ENCODE peak calls at places on chromosomes 4 and X, in ten cellular contexts. I, F, G, N, D, C, X, J, H and R are unnamed samples.

GRCh38 chr4:66564901-66565648 is 894.8 kb upstream of the EPHA5 start:
- DNase-seq in F (peak; percentile 65), J (peak; percentile 67), I (no peak), C (no peak), X (peak; percentile 98), D (no peak), G (no peak), N (no peak), H (peak; percentile 84), R (peak; percentile 99)

GRCh38 chr4:152010680-152011079 is 249.9 kb upstream of the GATB start:
- DNase-seq in N (no peak), D (no peak), H (no peak), I (no peak), X (no peak), C (no peak), J (no peak), G (no peak), F (no peak), R (no peak)

GRCh38 chrX:152896450-152896849 is 1.4 kb upstream of the ZNF185 start:
- DNase-seq in F (no peak), X (no peak), J (no peak), I (no peak), D (peak; percentile 30), G (no peak), C (no peak), H (peak; percentile 32), N (no peak), R (no peak)

GRCh38 chr4:158299459-158300007 is 89.2 kb downstream of the TMEM144 start:
- DNase-seq in C (no peak), D (no peak), H (no peak), I (no peak), G (no peak), X (no peak), F (no peak), J (no peak), N (no peak), R (no peak)

GRCh38 chrX:139869796-139870195 is 63.1 kb downstream of the ATP11C start:
- DNase-seq in N (no peak), D (no peak), J (no peak), C (no peak), G (no peak), H (no peak), I (no peak), F (no peak), X (no peak), R (no peak)

GRCh38 chr4:124633285-124633941 is 79.1 kb downstream of the ANKRD50 start:
- DNase-seq in J (no peak), H (no peak), N (no peak), I (no peak), X (no peak), C (no peak), F (no peak), G (no peak), D (no peak), R (no peak)

GRCh38 chr4:8906991-8907595 is 35.5 kb upstream of the HMX1 start:
- DNase-seq in D (no peak), F (no peak), J (no peak), H (no peak), X (no peak), G (no peak), N (no peak), I (no peak), C (no peak), R (no peak)

GRCh38 chrX:1071351-1071750 is 141.1 kb downstream of the CRLF2 start:
- DNase-seq in F (no peak), J (no peak), I (no peak), N (no peak), H (no peak), D (no peak), G (no peak), X (no peak), C (no peak), R (no peak)

GRCh38 chrX:7925867-7926472 is 1.2 kb downstream of the PNPLA4 start:
- DNase-seq in N (peak; percentile 94), I (peak; percentile 29), C (peak; percentile 28), F (peak; percentile 59), G (peak; percentile 69), H (peak; percentile 13), D (peak; percentile 57), J (peak; percentile 71), X (peak; percentile 0), R (peak; percentile 43)

GRCh38 chr4:7341486-7342222 is 93.1 kb downstream of the PSAPL1 start:
- DNase-seq in G (no peak), D (peak; percentile 48), F (peak; percentile 74), J (no peak), N (no peak), C (peak; percentile 6), I (no peak), H (peak; percentile 77), X (no peak), R (no peak)

GRCh38 chr4:176789955-176790354 is 2.8 kb downstream of the VEGFC start:
- DNase-seq in I (no peak), G (no peak), J (peak; percentile 89), F (peak; percentile 88), N (peak; percentile 51), H (peak; percentile 66), C (no peak), D (peak; percentile 62), X (peak; percentile 94), R (peak; percentile 93)

GRCh38 chr4:182185491-182185890 is 57.7 kb upstream of the TENM3 start:
- DNase-seq in J (peak; percentile 80), N (no peak), G (no peak), I (no peak), X (no peak), C (no peak), F (peak; percentile 23), H (no peak), D (no peak), R (no peak)

GRCh38 chr4:8904666-8905065 is 33.0 kb upstream of the HMX1 start:
- DNase-seq in F (no peak), N (no peak), X (no peak), D (no peak), H (no peak), C (no peak), G (no peak), I (no peak), J (no peak), R (no peak)

GRCh38 chr4:146275370-146275769 is 61.0 kb downstream of the REELD1 start:
- DNase-seq in X (no peak), H (no peak), I (no peak), G (no peak), D (no peak), N (no peak), C (no peak), J (no peak), F (no peak), R (no peak)

GRCh38 chrX:107878106-107878505 is 52.4 kb downstream of the MID2 start:
- DNase-seq in D (no peak), H (no peak), G (no peak), C (no peak), F (peak; percentile 7), N (no peak), X (peak; percentile 86), I (no peak), J (no peak), R (no peak)

GRCh38 chr4:121308328-121308663 is 72.5 kb downstream of the QRFPR start:
- DNase-seq in X (no peak), C (no peak), I (no peak), D (no peak), F (peak; percentile 0), J (peak; percentile 19), H (peak; percentile 7), N (no peak), G (no peak), R (no peak)

GRCh38 chrX:149473966-149474365 is 31.1 kb downstream of the IDS start:
- DNase-seq in H (no peak), C (no peak), G (no peak), I (no peak), D (no peak), N (no peak), J (no peak), F (no peak), X (no peak), R (no peak)

GRCh38 chr4:76758996-76759395 is 138.9 kb downstream of the SOWAHB start:
- DNase-seq in F (no peak), H (no peak), X (peak; percentile 43), D (no peak), J (no peak), I (no peak), N (no peak), C (no peak), G (no peak), R (no peak)

GRCh38 chr4:105619193-105619931 is 66.9 kb downstream of the ARHGEF38 start:
- DNase-seq in H (no peak), G (peak; percentile 64), D (no peak), F (no peak), X (no peak), I (no peak), N (no peak), J (peak; percentile 15), C (peak; percentile 68), R (peak; percentile 70)

GRCh38 chr4:172953896-172954568 is 214.6 kb upstream of the GALNT7 start:
- DNase-seq in N (no peak), C (no peak), F (no peak), H (no peak), D (no peak), X (peak; percentile 56), G (no peak), I (no peak), J (no peak), R (no peak)

GRCh38 chr4:3644849-3645627 is 112.8 kb upstream of the LRPAP1 start:
- DNase-seq in H (peak; percentile 63), N (no peak), X (peak; percentile 60), C (no peak), F (peak; percentile 35), D (peak; percentile 82), I (no peak), G (no peak), J (peak; percentile 13), R (peak; percentile 65)

GRCh38 chr4:10371869-10372471 is 85.3 kb downstream of the ZNF518B start:
- DNase-seq in I (no peak), X (peak; percentile 49), H (no peak), J (no peak), F (peak; percentile 80), C (no peak), G (no peak), D (peak; percentile 50), N (no peak), R (no peak)

GRCh38 chr4:156594619-156595018 is 377.0 kb downstream of the PDGFC start:
- DNase-seq in H (peak; percentile 15), G (no peak), N (no peak), J (no peak), C (peak; percentile 45), F (no peak), I (no peak), X (peak; percentile 62), D (peak; percentile 8), R (no peak)

GRCh38 chrX:39726810-39727209 is 370.9 kb downstream of the BCOR start:
- DNase-seq in H (peak; percentile 58), C (peak; percentile 42), J (no peak), F (peak; percentile 76), G (no peak), N (no peak), I (no peak), D (peak; percentile 65), X (peak; percentile 81), R (peak; percentile 81)

GRCh38 chr4:108651068-108651794 is 832 bp downstream of the OSTC start:
- DNase-seq in H (peak; percentile 9), C (no peak), G (no peak), J (peak; percentile 73), F (peak; percentile 70), D (peak; percentile 64), N (peak; percentile 71), X (peak; percentile 54), I (no peak), R (no peak)

GRCh38 chr4:26326791-26327190 is 6.0 kb downstream of the RBPJ start:
- DNase-seq in H (peak; percentile 88), J (peak; percentile 87), G (no peak), F (peak; percentile 96), C (no peak), D (peak; percentile 74), N (no peak), X (peak; percentile 96), I (no peak), R (peak; percentile 68)

GRCh38 chr4:62670509-62670908 is 1470.4 kb downstream of the ADGRL3 start:
- DNase-seq in G (no peak), J (peak; percentile 12), C (no peak), I (no peak), F (no peak), X (no peak), H (peak; percentile 1), N (no peak), D (no peak), R (peak; percentile 4)

GRCh38 chr4:94642561-94642866 is 115.2 kb upstream of the BMPR1B start:
- DNase-seq in G (no peak), X (peak; percentile 35), N (no peak), C (no peak), H (peak; percentile 2), I (no peak), J (peak; percentile 1), D (no peak), F (peak; percentile 65), R (peak; percentile 40)